ENCODE peak calls at places on chromosomes 11 and 22, in seven cellular contexts. T, R, E, Q, O, C and W are unnamed samples.
A peak's percentile ranks its signal among the peaks of the same experiment; 100 is the strongest.

GRCh38 chr11:109939176-109939810 is 153.9 kb upstream of the ZC3H12C start:
- DNase-seq in E (peak; percentile 47), O (peak; percentile 78), R (no peak), C (no peak), Q (peak; percentile 12), T (peak; percentile 64), W (peak; percentile 53)

GRCh38 chr11:121105851-121106250 is 4.8 kb downstream of the TECTA start:
- DNase-seq in Q (no peak), C (no peak), R (no peak), T (no peak), E (no peak), O (no peak), W (no peak)

GRCh38 chr22:28329582-28330073 is 350.0 kb downstream of the TTC28 start:
- DNase-seq in E (no peak), Q (no peak), T (peak; percentile 35), O (no peak), C (no peak), R (no peak), W (peak; percentile 35)

GRCh38 chr11:33996498-33997454 is 54.8 kb upstream of the CAPRIN1 start:
- DNase-seq in R (peak; percentile 58), E (peak; percentile 42), C (peak; percentile 72), Q (peak; percentile 75), O (peak; percentile 79), T (peak; percentile 49), W (peak; percentile 52)

GRCh38 chr22:44192098-44192810 is 11.5 kb downstream of the PARVG start:
- DNase-seq in C (peak; percentile 41), Q (peak; percentile 70), E (no peak), O (peak; percentile 50), R (no peak), T (no peak), W (no peak)

GRCh38 chr22:31136711-31137110 is 3.6 kb downstream of the PLA2G3 start:
- DNase-seq in Q (no peak), R (no peak), O (no peak), E (no peak), C (no peak), T (no peak), W (no peak)

GRCh38 chr22:49204599-49205214 is 623.0 kb downstream of the BRD1 start:
- DNase-seq in T (no peak), Q (no peak), E (no peak), R (no peak), O (no peak), C (no peak), W (no peak)

GRCh38 chr11:120183701-120184141 is 27.1 kb upstream of the OAF start:
- DNase-seq in E (no peak), T (no peak), R (no peak), Q (no peak), O (no peak), C (no peak), W (no peak)

GRCh38 chr22:45051419-45051818 is 41.6 kb upstream of the PHF21B start:
- DNase-seq in C (no peak), T (no peak), O (no peak), E (no peak), Q (no peak), R (no peak), W (no peak)

GRCh38 chr11:46896719-46897406 is 21.5 kb downstream of the LRP4 start:
- DNase-seq in O (peak; percentile 39), E (peak; percentile 58), R (no peak), T (peak; percentile 13), Q (no peak), C (no peak), W (peak; percentile 34)

GRCh38 chr22:31253949-31254348 is 38.3 kb downstream of the PIK3IP1 start:
- DNase-seq in O (no peak), R (no peak), T (no peak), E (no peak), C (no peak), Q (no peak), W (no peak)

GRCh38 chr22:21069375-21069774 is 23.6 kb downstream of the LRRC74B start:
- DNase-seq in R (no peak), E (no peak), T (no peak), C (no peak), Q (no peak), O (no peak), W (no peak)

GRCh38 chr11:2775083-2775625 is 75.4 kb upstream of the KCNQ1OT1 start:
- DNase-seq in E (no peak), R (no peak), C (no peak), O (no peak), Q (no peak), T (no peak), W (no peak)

GRCh38 chr11:72234514-72234830 is 9.5 kb downstream of the PHOX2A start:
- DNase-seq in E (no peak), T (no peak), C (no peak), R (no peak), O (no peak), Q (no peak), W (no peak)

GRCh38 chr11:105937738-105938137 is 84.3 kb downstream of the MSANTD4 start:
- DNase-seq in C (no peak), T (peak; percentile 68), O (no peak), R (no peak), E (no peak), Q (no peak), W (peak; percentile 23)

GRCh38 chr11:46075168-46075567 is 46.1 kb downstream of the PHF21A start:
- DNase-seq in O (no peak), Q (no peak), R (no peak), E (no peak), T (no peak), C (no peak), W (peak; percentile 59)

GRCh38 chr22:50173983-50174355 is 3.4 kb downstream of the PANX2 start:
- DNase-seq in C (no peak), R (no peak), O (no peak), Q (no peak), T (no peak), E (no peak), W (no peak)

GRCh38 chr22:41831383-41831782 is 1.5 kb upstream of the SREBF2 start:
- DNase-seq in Q (no peak), T (peak; percentile 71), O (no peak), C (no peak), E (no peak), R (no peak), W (peak; percentile 54)

GRCh38 chr11:35583843-35584242 is 34.4 kb upstream of the FJX1 start:
- DNase-seq in O (no peak), R (no peak), C (no peak), T (no peak), E (no peak), Q (no peak), W (no peak)

GRCh38 chr11:17257200-17257599 is 19.3 kb upstream of the NUCB2 start:
- DNase-seq in C (no peak), Q (no peak), R (no peak), E (no peak), O (no peak), T (peak; percentile 52), W (peak; percentile 62)

GRCh38 chr11:126963603-126964353 is 36.8 kb downstream of the KIRREL3 start:
- DNase-seq in T (no peak), C (no peak), Q (no peak), O (no peak), E (no peak), R (no peak), W (peak; percentile 19)

GRCh38 chr22:47190957-47191323 is 428.5 kb downstream of the TBC1D22A start:
- DNase-seq in R (no peak), Q (no peak), C (no peak), O (no peak), T (no peak), E (no peak), W (no peak)

GRCh38 chr22:38645430-38645829 is 10.8 kb downstream of the FAM227A start:
- DNase-seq in O (no peak), Q (no peak), E (no peak), T (no peak), R (no peak), C (no peak), W (no peak)

GRCh38 chr11:61111786-61112517 is 9.7 kb downstream of the CD5 start:
- DNase-seq in R (peak; percentile 40), O (no peak), Q (no peak), E (no peak), C (peak; percentile 64), T (no peak), W (no peak)

GRCh38 chr11:74725701-74726100 is 5.5 kb downstream of the CHRDL2 start:
- DNase-seq in C (no peak), T (no peak), R (no peak), Q (no peak), E (no peak), O (no peak), W (no peak)

GRCh38 chr11:99370557-99371200 is 349.9 kb downstream of the CNTN5 start:
- DNase-seq in Q (peak; percentile 13), T (peak; percentile 16), E (no peak), O (peak; percentile 23), R (no peak), C (no peak), W (no peak)

GRCh38 chr22:28111501-28111900 is 192.4 kb upstream of the PITPNB start:
- DNase-seq in R (no peak), Q (no peak), O (no peak), T (peak; percentile 25), C (no peak), E (no peak), W (peak; percentile 49)

GRCh38 chr11:115698243-115698642 is 194.0 kb upstream of the CADM1 start:
- DNase-seq in E (no peak), C (no peak), O (no peak), T (no peak), R (no peak), Q (no peak), W (no peak)

GRCh38 chr11:58905716-58906547 is 33.4 kb upstream of the GLYATL1 start:
- DNase-seq in T (peak; percentile 60), R (no peak), O (peak; percentile 92), Q (peak; percentile 82), E (no peak), C (no peak), W (peak; percentile 93)

GRCh38 chr11:58254936-58255335 is 13.1 kb downstream of the OR10W1 start:
- DNase-seq in C (no peak), E (no peak), T (no peak), O (no peak), R (no peak), Q (no peak), W (no peak)